ENCODE peak calls at places on chromosome 22, in five cellular contexts. U, R, Q, P and M are unnamed samples.

GRCh38 chr22:24189249-24190158 is 8.2 kb downstream of the SUSD2 start:
- DNase-seq in U (no peak), R (peak), Q (peak), P (peak), M (peak)

GRCh38 chr22:29314074-29314473 is 1.4 kb downstream of the RASL10A start:
- DNase-seq in U (no peak), R (no peak), Q (peak), P (no peak), M (no peak)

GRCh38 chr22:45328822-45329535 is 19.2 kb downstream of the FAM118A start:
- DNase-seq in U (no peak), R (no peak), Q (no peak), P (peak), M (peak)

GRCh38 chr22:46687045-46687444 is 51.0 kb downstream of the CERK start:
- DNase-seq in U (no peak), R (no peak), Q (no peak), P (no peak), M (no peak)

GRCh38 chr22:35620624-35621245 is 3.6 kb upstream of the MB start:
- DNase-seq in U (no peak), R (no peak), Q (peak), P (peak), M (no peak)

GRCh38 chr22:25368271-25368670 is 148.8 kb downstream of the CRYBB2 start:
- DNase-seq in U (no peak), R (peak), Q (peak), P (peak), M (peak)

GRCh38 chr22:20061481-20061861 is 18.6 kb upstream of the DGCR8 start:
- DNase-seq in U (no peak), R (no peak), Q (no peak), P (peak), M (peak)

GRCh38 chr22:27270818-27271510 is 530.6 kb downstream of the MN1 start:
- DNase-seq in U (no peak), R (no peak), Q (no peak), P (no peak), M (no peak)

GRCh38 chr22:49303781-49304461 is 523.8 kb downstream of the BRD1 start:
- DNase-seq in U (peak), R (no peak), Q (peak), P (no peak), M (no peak)

GRCh38 chr22:28183078-28183870 is 264.2 kb upstream of the PITPNB start:
- DNase-seq in U (no peak), R (no peak), Q (no peak), P (no peak), M (no peak)

GRCh38 chr22:20253161-20253560 is 15.0 kb downstream of the RTN4R start:
- DNase-seq in U (no peak), R (no peak), Q (no peak), P (no peak), M (no peak)

GRCh38 chr22:38828616-38829205 is 15.1 kb downstream of the NPTXR start:
- DNase-seq in U (no peak), R (no peak), Q (no peak), P (no peak), M (no peak)

GRCh38 chr22:39727541-39727940 is 157.0 kb downstream of the CACNA1I start:
- DNase-seq in U (no peak), R (peak), Q (no peak), P (peak), M (peak)

GRCh38 chr22:46652081-46652929 is 32.1 kb downstream of the GRAMD4 start:
- DNase-seq in U (no peak), R (peak), Q (no peak), P (peak), M (peak)

GRCh38 chr22:49023879-49024774 is 803.5 kb downstream of the BRD1 start:
- DNase-seq in U (no peak), R (no peak), Q (peak), P (no peak), M (no peak)

GRCh38 chr22:17843189-17843588 is 68.9 kb upstream of the BID start:
- DNase-seq in U (no peak), R (no peak), Q (no peak), P (no peak), M (no peak)

GRCh38 chr22:37018815-37019308 is 385 bp downstream of the TST start:
- DNase-seq in U (peak), R (peak), Q (peak), P (peak), M (peak)

GRCh38 chr22:41775976-41776375 is 24.5 kb upstream of the CCDC134 start:
- DNase-seq in U (no peak), R (no peak), Q (no peak), P (no peak), M (no peak)

GRCh38 chr22:49381595-49382450 is 445.9 kb downstream of the BRD1 start:
- DNase-seq in U (no peak), R (no peak), Q (no peak), P (no peak), M (no peak)

GRCh38 chr22:41052661-41053490 is 39.5 kb upstream of the EP300 start:
- DNase-seq in U (no peak), R (no peak), Q (no peak), P (peak), M (peak)

GRCh38 chr22:20128902-20129746 is 2.5 kb upstream of the ZDHHC8 start:
- DNase-seq in U (no peak), R (no peak), Q (no peak), P (peak), M (peak)

GRCh38 chr22:35543702-35544101 is 3.1 kb downstream of the RASD2 start:
- DNase-seq in U (no peak), R (no peak), Q (no peak), P (no peak), M (no peak)

GRCh38 chr22:30947163-30947820 is 21.3 kb downstream of the MORC2 start:
- DNase-seq in U (peak), R (no peak), Q (no peak), P (no peak), M (no peak)

GRCh38 chr22:27597703-27598444 is 203.7 kb downstream of the MN1 start:
- DNase-seq in U (no peak), R (peak), Q (no peak), P (peak), M (peak)

GRCh38 chr22:38489561-38490133 is 16.5 kb downstream of the DDX17 start:
- DNase-seq in U (no peak), R (no peak), Q (no peak), P (no peak), M (peak)

GRCh38 chr22:37609240-37610152 is 862 bp downstream of the GGA1 start:
- DNase-seq in U (no peak), R (no peak), Q (no peak), P (peak), M (peak)

GRCh38 chr22:50734986-50735738 is 2.8 kb upstream of the ACR start:
- DNase-seq in U (no peak), R (no peak), Q (peak), P (no peak), M (no peak)

GRCh38 chr22:47174096-47174495 is 411.6 kb downstream of the TBC1D22A start:
- DNase-seq in U (no peak), R (no peak), Q (peak), P (no peak), M (no peak)

GRCh38 chr22:21646608-21647590 is 4.8 kb downstream of the SDF2L1 start:
- DNase-seq in U (no peak), R (peak), Q (no peak), P (peak), M (peak)

GRCh38 chr22:25388866-25389540 is 169.6 kb downstream of the CRYBB2 start:
- DNase-seq in U (no peak), R (no peak), Q (peak), P (no peak), M (no peak)

GRCh38 chr22:19085233-19086043 is 36.8 kb downstream of the DGCR2 start:
- DNase-seq in U (no peak), R (no peak), Q (no peak), P (peak), M (peak)

GRCh38 chr22:46501701-46502100 is 35.7 kb downstream of the CELSR1 start:
- DNase-seq in U (no peak), R (peak), Q (no peak), P (peak), M (peak)